ENCODE peak calls at places on chromosomes 1 and 21, in eight cellular contexts. R, S, G, T, D, V, B and N are unnamed samples.
A peak's percentile ranks its signal among the peaks of the same experiment; 100 is the strongest.

GRCh38 chr1:89850844-89851410 is 30.1 kb downstream of the LRRC8D start:
- DNase-seq in R (no peak), S (no peak), G (no peak), T (no peak), D (no peak), V (no peak), B (no peak), N (no peak)

GRCh38 chr1:111920221-111921024 is 69.0 kb downstream of the KCND3 start:
- DNase-seq in R (peak; percentile 3), S (no peak), G (peak; percentile 14), T (peak; percentile 24), D (no peak), V (no peak), B (no peak), N (no peak)

GRCh38 chr1:156407344-156407743 is 38.3 kb downstream of the RHBG start:
- DNase-seq in R (no peak), S (no peak), G (no peak), T (no peak), D (peak; percentile 22), V (no peak), B (no peak), N (no peak)

GRCh38 chr1:159339517-159339916 is 37.4 kb downstream of the FCER1A start:
- DNase-seq in R (no peak), S (no peak), G (peak; percentile 6), T (no peak), D (no peak), V (no peak), B (no peak), N (no peak)

GRCh38 chr1:117967472-117967871 is 37.9 kb downstream of the WDR3 start:
- DNase-seq in R (peak; percentile 29), S (no peak), G (no peak), T (peak; percentile 28), D (no peak), V (no peak), B (peak; percentile 78), N (no peak)

GRCh38 chr21:25361765-25362164 is 245.5 kb downstream of the MRPL39 start:
- DNase-seq in R (no peak), S (no peak), G (no peak), T (no peak), D (no peak), V (no peak), B (no peak), N (no peak)

GRCh38 chr1:166304131-166304530 is 137.3 kb upstream of the FAM78B start:
- DNase-seq in R (no peak), S (no peak), G (no peak), T (no peak), D (no peak), V (no peak), B (no peak), N (no peak)

GRCh38 chr1:156118175-156118868 is 3.8 kb downstream of the LMNA start:
- DNase-seq in R (no peak), S (no peak), G (no peak), T (no peak), D (no peak), V (no peak), B (no peak), N (no peak)

GRCh38 chr1:31374511-31375196 is 1.8 kb upstream of the FABP3 start:
- DNase-seq in R (peak; percentile 37), S (no peak), G (no peak), T (no peak), D (no peak), V (no peak), B (no peak), N (no peak)

GRCh38 chr1:180849031-180849775 is 63.5 kb upstream of the KIAA1614 start:
- DNase-seq in R (no peak), S (no peak), G (no peak), T (no peak), D (peak; percentile 61), V (no peak), B (no peak), N (no peak)

GRCh38 chr1:48903291-48903690 is 126.6 kb upstream of the BEND5 start:
- DNase-seq in R (no peak), S (no peak), G (no peak), T (no peak), D (no peak), V (no peak), B (no peak), N (no peak)
- TF ChIP-seq CTCF in R (no peak), S (no peak), G (peak; percentile 19), T (no peak), D (no peak), V (no peak), B (peak; percentile 21), N (no peak)

GRCh38 chr21:44858791-44859190 is 14.7 kb downstream of the PTTG1IP start:
- DNase-seq in R (no peak), S (no peak), G (no peak), T (no peak), D (no peak), V (no peak), B (no peak), N (no peak)

GRCh38 chr21:44856131-44856530 is 17.4 kb downstream of the PTTG1IP start:
- DNase-seq in R (no peak), S (no peak), G (no peak), T (no peak), D (no peak), V (no peak), B (no peak), N (no peak)

GRCh38 chr21:44855572-44855971 is 17.9 kb downstream of the PTTG1IP start:
- DNase-seq in R (no peak), S (no peak), G (no peak), T (no peak), D (no peak), V (no peak), B (no peak), N (no peak)

GRCh38 chr21:44858291-44858690 is 15.2 kb downstream of the PTTG1IP start:
- DNase-seq in R (no peak), S (no peak), G (no peak), T (no peak), D (no peak), V (no peak), B (no peak), N (no peak)

GRCh38 chr21:44857127-44857892 is 16.2 kb downstream of the PTTG1IP start:
- DNase-seq in R (no peak), S (no peak), G (no peak), T (no peak), D (no peak), V (no peak), B (no peak), N (no peak)
- TF ChIP-seq CTCF in R (no peak), S (no peak), G (no peak), T (no peak), D (no peak), V (no peak), B (no peak), N (no peak)

GRCh38 chr1:162823231-162823630 is 32.7 kb downstream of the HSD17B7 start:
- DNase-seq in R (no peak), S (no peak), G (no peak), T (no peak), D (no peak), V (no peak), B (no peak), N (no peak)

GRCh38 chr1:162823771-162824525 is 33.4 kb downstream of the HSD17B7 start:
- DNase-seq in R (no peak), S (no peak), G (no peak), T (no peak), D (no peak), V (no peak), B (no peak), N (no peak)

DNA sequence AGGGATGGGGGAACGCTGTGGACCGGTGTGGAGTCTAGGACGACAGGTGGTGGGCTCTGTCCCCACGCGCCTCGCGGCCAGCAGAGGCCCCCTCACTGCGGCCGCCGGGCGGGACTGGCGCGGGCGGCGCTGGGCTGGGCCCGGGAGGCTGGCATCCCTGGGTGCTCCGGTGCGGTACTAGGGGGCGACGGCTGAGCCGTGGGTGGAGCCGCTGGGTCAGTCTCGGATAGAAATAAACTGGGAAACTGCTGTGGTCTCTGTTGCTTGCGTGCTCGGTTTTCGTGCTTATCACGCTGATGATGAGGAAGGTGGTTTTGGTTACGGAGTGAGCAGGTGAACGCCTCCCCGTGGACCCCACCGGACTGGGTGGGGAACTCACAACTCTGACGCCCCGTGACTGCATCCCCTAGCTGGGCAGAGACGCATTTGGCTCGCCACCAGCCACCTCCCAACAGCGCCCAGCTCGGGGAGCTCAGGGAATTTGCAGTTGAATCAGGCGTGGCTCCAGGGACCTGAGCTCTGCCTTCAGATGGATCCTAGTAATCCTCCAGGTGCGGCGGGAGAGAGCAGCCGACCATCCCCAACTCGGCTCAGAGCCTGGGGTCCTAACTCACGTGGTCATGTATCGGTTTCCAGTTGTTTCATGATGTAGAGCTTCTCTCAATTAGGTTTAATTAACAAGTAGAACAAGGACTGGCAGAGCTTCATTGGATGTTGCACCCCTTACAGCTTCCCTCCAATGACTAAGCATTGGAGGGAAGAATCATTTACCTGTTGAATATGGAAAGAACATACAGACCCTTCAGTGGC is 32.1 kb downstream of the HSD17B7 start:
- DNase-seq in R (no peak), S (peak; percentile 25), G (peak; percentile 13), T (no peak), D (no peak), V (no peak), B (no peak), N (no peak)
- TF ChIP-seq CTCF in R (no peak), S (no peak), G (peak; percentile 40), T (no peak), D (no peak), V (no peak), B (no peak), N (no peak)

GRCh38 chr1:229101011-229101410 is 169.9 kb upstream of the RAB4A start:
- DNase-seq in R (no peak), S (no peak), G (no peak), T (no peak), D (no peak), V (no peak), B (no peak), N (no peak)

GRCh38 chr1:229101475-229101874 is 169.4 kb upstream of the RAB4A start:
- DNase-seq in R (no peak), S (no peak), G (no peak), T (no peak), D (no peak), V (no peak), B (no peak), N (no peak)

GRCh38 chr1:229104654-229105053 is 166.3 kb upstream of the RAB4A start:
- DNase-seq in R (no peak), S (no peak), G (no peak), T (no peak), D (no peak), V (no peak), B (no peak), N (no peak)

GRCh38 chr1:229105109-229105508 is 165.8 kb upstream of the RAB4A start:
- DNase-seq in R (no peak), S (no peak), G (no peak), T (no peak), D (no peak), V (no peak), B (no peak), N (no peak)

DNA sequence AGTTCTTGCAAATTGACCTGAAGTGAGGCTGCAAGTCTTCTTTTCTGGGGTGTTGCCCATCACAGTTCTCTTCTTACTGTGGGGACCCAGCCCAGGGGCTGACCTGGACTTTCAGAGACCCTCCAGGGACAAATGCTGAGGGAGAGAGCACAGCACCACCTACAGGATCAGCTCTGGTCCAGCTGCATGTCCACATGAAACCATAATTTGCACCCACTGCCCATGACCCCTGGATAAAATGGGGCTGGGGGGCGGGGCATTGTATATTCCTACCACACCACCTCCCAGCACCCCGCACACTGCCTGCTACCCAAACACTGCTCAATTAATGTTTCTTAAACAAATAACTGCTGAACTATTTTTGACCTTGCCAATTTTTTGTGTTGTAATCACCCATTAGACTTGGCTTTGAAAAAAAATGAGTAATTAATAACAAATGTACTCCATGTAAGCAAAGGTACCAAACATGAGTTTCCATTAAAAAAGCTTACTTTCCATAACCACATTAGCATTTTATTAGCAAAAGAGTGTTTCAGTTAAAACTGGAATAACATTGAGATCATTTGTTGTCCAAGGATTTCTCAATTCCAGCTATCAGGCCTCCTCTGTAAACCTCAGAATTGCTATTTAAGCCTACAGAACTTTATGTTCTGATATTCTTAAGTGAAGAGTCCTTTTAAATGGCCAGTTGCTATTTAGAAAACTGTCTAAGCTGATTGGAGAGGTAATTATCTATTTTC is 168.0 kb upstream of the RAB4A start:
- DNase-seq in R (no peak), S (no peak), G (no peak), T (no peak), D (no peak), V (no peak), B (no peak), N (no peak)
- TF ChIP-seq CTCF in R (peak; percentile 7), S (no peak), G (peak; percentile 18), T (no peak), D (no peak), V (peak; percentile 9), B (no peak), N (no peak)